ENCODE peak calls at places on chromosomes 13 and 19, in six cellular contexts. E is IMR-90, C is stomach, M is right lobe of liver, H is uterus, D is tibial nerve. Q is an unnamed sample.
A peak's percentile ranks its signal among the peaks of the same experiment; 100 is the strongest.

GRCh38 chr13:112510987-112511715 is 76.8 kb downstream of the TUBGCP3 start:
- DNase-seq in H (no peak), D (no peak), C (no peak), M (no peak), E (no peak), Q (no peak)

GRCh38 chr19:6774821-6775707 is 2.6 kb downstream of the VAV1 start:
- DNase-seq in C (no peak), H (no peak), E (no peak), M (no peak), D (no peak), Q (no peak)

GRCh38 chr19:44712864-44713515 is 14.0 kb downstream of the CEACAM16 start:
- DNase-seq in D (no peak), M (no peak), C (no peak), H (no peak), E (no peak), Q (no peak)

GRCh38 chr13:69857188-69857821 is 250.3 kb upstream of the ATXN8OS start:
- DNase-seq in C (no peak), D (no peak), H (no peak), M (no peak), E (peak; percentile 1), Q (no peak)

GRCh38 chr13:101080616-101081015 is 335.7 kb downstream of the NALCN start:
- DNase-seq in C (no peak), H (no peak), M (no peak), E (no peak), D (no peak), Q (no peak)

GRCh38 chr19:4455742-4456565 is 1.6 kb downstream of the UBXN6 start:
- DNase-seq in E (peak; percentile 84), C (no peak), H (peak; percentile 88), M (no peak), D (peak; percentile 47), Q (no peak)

GRCh38 chr13:30322428-30322827 is 15.1 kb upstream of the KATNAL1 start:
- DNase-seq in D (no peak), H (no peak), M (no peak), C (no peak), E (no peak), Q (no peak)

GRCh38 chr13:32022292-32022691 is 9.3 kb upstream of the FRY start:
- DNase-seq in D (no peak), C (no peak), H (peak; percentile 49), E (no peak), M (no peak), Q (no peak)

GRCh38 chr13:21046203-21046602 is 15.2 kb downstream of the LATS2 start:
- DNase-seq in H (no peak), D (no peak), M (no peak), E (no peak), C (no peak), Q (no peak)

GRCh38 chr13:112651750-112652511 is 37.9 kb upstream of the ATP11A start:
- DNase-seq in M (no peak), H (peak; percentile 41), E (no peak), C (no peak), D (no peak), Q (no peak)

GRCh38 chr19:1577929-1578618 is 9.9 kb upstream of the MEX3D start:
- DNase-seq in C (no peak), E (no peak), M (no peak), D (no peak), H (no peak), Q (no peak)

GRCh38 chr19:3210347-3211017 is 14.0 kb upstream of the CELF5 start:
- DNase-seq in D (peak; percentile 51), H (peak; percentile 31), M (no peak), E (no peak), C (peak; percentile 67), Q (no peak)

GRCh38 chr13:60467098-60467497 is 70.1 kb downstream of the TDRD3 start:
- DNase-seq in H (no peak), M (no peak), E (no peak), C (no peak), D (no peak), Q (no peak)

GRCh38 chr13:98632971-98633370 is 56.1 kb upstream of the STK24 start:
- DNase-seq in M (no peak), D (no peak), E (peak; percentile 5), C (no peak), H (no peak), Q (no peak)

DNA sequence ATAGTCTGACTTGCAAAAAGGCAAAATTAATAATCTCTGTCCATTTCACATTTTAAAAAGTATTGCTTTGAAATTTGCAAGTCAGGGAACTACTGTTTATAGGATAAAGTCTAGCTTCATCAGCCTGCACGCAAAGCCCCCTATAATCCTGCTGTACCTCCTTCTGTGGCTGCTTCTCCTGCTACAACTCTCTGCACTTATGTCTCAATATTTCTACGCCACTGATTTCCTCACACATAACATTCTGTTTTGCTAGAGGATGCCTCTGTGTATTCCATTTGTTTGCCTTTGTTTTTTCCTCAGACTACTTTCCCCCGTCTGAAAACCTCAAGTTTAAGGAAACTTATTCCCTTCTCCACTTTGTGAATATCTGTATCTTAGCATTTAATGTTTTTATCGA is 389.9 kb downstream of the RFC3 start:
- DNase-seq in M (no peak), C (no peak), H (no peak), E (peak; percentile 2), D (no peak), Q (no peak)
- H3K27ac ChIP-seq in M (no peak overlapping the region), C (no peak overlapping the region), H (no peak overlapping the region), E (no peak overlapping the region), D (no peak overlapping the region), Q (no peak overlapping the region)

GRCh38 chr19:16897572-16898056 is 8.8 kb downstream of the F2RL3 start:
- DNase-seq in M (peak; percentile 63), E (no peak), C (peak; percentile 53), H (no peak), D (no peak), Q (no peak)
- TF ChIP-seq POLR2A in M (no peak), E (no peak), C (no peak), H (peak; percentile 58), D (no peak), Q (no peak)

DNA sequence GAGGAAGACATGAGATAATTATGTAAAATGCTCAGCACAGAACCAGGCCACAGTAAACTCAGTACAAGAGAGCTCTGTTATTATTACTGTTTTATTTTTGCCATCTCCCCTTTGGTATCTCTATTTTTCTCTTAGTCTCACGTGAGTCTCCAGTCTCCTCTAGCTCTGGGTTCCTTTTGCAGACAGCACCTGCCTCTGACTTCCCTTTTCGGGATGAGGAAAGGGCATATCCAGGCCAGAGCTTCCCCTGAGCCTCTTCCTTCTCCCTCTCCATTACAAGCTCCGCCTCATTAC is 6.1 kb upstream of the CNFN start:
- DNase-seq in M (no peak), D (no peak), H (no peak), C (no peak), E (no peak), Q (no peak)
- H3K27ac ChIP-seq in M (peak overlapping the region; percentile 48), D (peak overlapping the region; percentile 86), H (peak overlapping the region; percentile 89), C (peak overlapping the region; percentile 60), E (no peak overlapping the region), Q (peak overlapping the region; percentile 88)

GRCh38 chr19:512548-513365 is 5.5 kb downstream of the TPGS1 start:
- DNase-seq in H (no peak), C (no peak), M (no peak), D (no peak), E (no peak), Q (no peak)

GRCh38 chr19:513368-514165 is 6.3 kb downstream of the TPGS1 start:
- DNase-seq in C (no peak), D (no peak), E (no peak), M (no peak), H (no peak), Q (no peak)

GRCh38 chr19:510606-511100 is 3.4 kb downstream of the TPGS1 start:
- DNase-seq in E (peak; percentile 81), M (peak; percentile 79), H (peak; percentile 68), C (peak; percentile 77), D (no peak), Q (peak; percentile 40)

GRCh38 chr19:508204-509150 is 1.2 kb downstream of the TPGS1 start:
- DNase-seq in E (no peak), C (no peak), M (no peak), D (no peak), H (no peak), Q (no peak)

DNA sequence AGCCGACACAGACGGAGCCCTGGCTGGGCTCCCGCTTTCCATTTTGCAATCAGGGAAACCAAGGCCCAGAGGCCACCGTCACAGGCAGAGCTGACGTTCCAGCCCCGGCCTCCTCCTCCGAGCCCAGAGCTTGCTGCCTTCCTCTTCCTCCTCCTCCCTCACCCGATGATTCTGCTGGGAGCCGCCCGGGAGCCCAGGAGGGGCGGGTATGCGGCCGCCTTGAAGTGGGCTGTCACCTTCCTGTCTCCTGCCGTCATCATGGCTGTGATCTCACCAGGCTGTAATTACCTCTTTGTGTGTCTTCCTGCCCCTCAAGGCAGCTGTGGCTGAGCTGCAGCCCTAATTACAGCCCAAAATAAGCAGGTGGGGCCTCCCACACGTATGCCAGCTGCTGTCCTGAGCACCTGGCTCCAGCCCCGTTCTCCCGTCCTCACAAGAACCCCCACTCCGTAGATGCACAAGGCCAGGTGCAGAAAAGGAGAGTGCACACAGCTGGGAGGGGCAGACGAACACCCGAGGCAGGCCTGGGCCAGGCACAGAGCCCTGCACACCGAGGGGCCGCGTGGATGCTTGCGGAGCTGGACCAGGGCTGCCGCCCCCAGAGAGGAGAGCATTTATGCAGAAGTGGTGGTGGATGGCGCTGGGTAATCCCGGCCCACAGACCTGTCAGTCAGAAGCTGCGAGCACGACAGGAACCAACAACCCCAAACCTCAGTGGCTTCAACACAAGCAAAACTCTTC is 4.0 kb downstream of the TPGS1 start:
- DNase-seq in H (no peak), C (peak; percentile 37), D (no peak), M (no peak), E (peak; percentile 36), Q (no peak)
- TF ChIP-seq POLR2A in H (no peak), C (no peak), D (no peak), M (no peak), E (no peak), Q (peak; percentile 22)

DNA sequence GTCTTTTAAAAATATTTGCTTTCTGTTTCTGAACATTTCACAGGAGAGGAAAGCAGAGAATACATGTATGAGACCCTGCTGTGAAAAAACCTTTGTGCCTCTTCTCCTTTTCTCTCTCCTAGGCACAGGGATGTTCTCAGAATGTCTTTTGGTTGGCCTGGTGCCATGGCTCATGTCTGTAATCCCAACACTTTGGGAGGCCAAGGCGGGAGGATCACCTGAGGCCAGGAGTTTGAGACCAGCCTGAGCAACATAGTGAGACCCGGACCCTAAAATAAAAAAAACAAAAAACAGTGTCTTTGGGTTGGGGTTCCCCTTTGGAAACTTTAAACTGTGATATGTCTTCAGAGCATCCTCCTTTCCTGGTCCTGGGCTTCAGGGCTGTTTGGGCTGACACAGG is 1.5 kb downstream of the ZNF627 start:
- DNase-seq in H (no peak), C (no peak), E (no peak), D (no peak), M (no peak), Q (no peak)
- H3K27ac ChIP-seq in H (no peak overlapping the region), C (no peak overlapping the region), E (no peak overlapping the region), D (no peak overlapping the region), M (no peak overlapping the region), Q (no peak overlapping the region)